ENCODE peak calls at places on chromosomes 2 and 18, in four cellular contexts. U is GM12892, Z is NCI-H146, J is iris pigment epithelial cell. A is an unnamed sample.

GRCh38 chr2:144481666-144482065 is 38.3 kb downstream of the ZEB2 start:
- DNase-seq in J (peak; percentile 76), Z (no peak), U (no peak), A (no peak)

GRCh38 chr2:38690499-38691420 is 24.8 kb downstream of the GALM start:
- DNase-seq in J (peak; percentile 96), U (no peak), Z (no peak), A (no peak)

GRCh38 chr18:24413148-24413547 is 13.3 kb upstream of the IMPACT start:
- DNase-seq in U (no peak), Z (peak; percentile 44), J (no peak), A (no peak)

GRCh38 chr2:192155521-192156118 is 39.1 kb downstream of the TMEFF2 start:
- DNase-seq in U (no peak), Z (no peak), J (no peak), A (no peak)

GRCh38 chr2:47046271-47046670 is 108.8 kb downstream of the STPG4 start:
- DNase-seq in Z (peak; percentile 82), J (no peak), U (no peak), A (no peak)

GRCh38 chr2:215979615-215980014 is 33.7 kb downstream of the MREG start:
- DNase-seq in J (peak; percentile 13), U (no peak), Z (no peak), A (no peak)

GRCh38 chr2:83874712-83875430 is 584.2 kb downstream of the SUCLG1 start:
- DNase-seq in J (no peak), Z (no peak), U (no peak), A (no peak)

GRCh38 chr2:212494413-212495020 is 44.1 kb downstream of the ERBB4 start:
- DNase-seq in J (no peak), Z (peak; percentile 23), U (no peak), A (no peak)

GRCh38 chr2:239677455-239678185 is 276.8 kb upstream of the HDAC4 start:
- DNase-seq in J (no peak), U (no peak), Z (no peak), A (no peak)

GRCh38 chr2:27247893-27248292 is 15.0 kb downstream of the SLC30A3 start:
- DNase-seq in Z (no peak), J (no peak), U (no peak), A (no peak)

GRCh38 chr18:34219651-34220050 is 5.1 kb downstream of the NOL4 start:
- DNase-seq in U (no peak), Z (peak; percentile 38), J (no peak), A (no peak)

GRCh38 chr18:4208408-4208807 is 246.7 kb downstream of the DLGAP1 start:
- DNase-seq in Z (no peak), J (no peak), U (no peak), A (no peak)

GRCh38 chr18:43664487-43665008 is 387.3 kb upstream of the SYT4 start:
- DNase-seq in Z (no peak), J (peak; percentile 17), U (no peak), A (no peak)